ENCODE peak calls at places on chromosomes 5 and 9, in five cellular contexts. Y is HCT116, B is A549, O is body of pancreas, L is uterus. V is an unnamed sample.
A peak's percentile ranks its signal among the peaks of the same experiment; 100 is the strongest.

GRCh38 chr5:124581866-124582650 is 164.4 kb downstream of the ZNF608 start:
- DNase-seq in Y (no peak), B (no peak), O (no peak), L (no peak), V (no peak)

GRCh38 chr5:1467341-1468246 is 22.4 kb upstream of the SLC6A3 start:
- DNase-seq in Y (no peak), B (no peak), O (peak; percentile 3), L (no peak), V (no peak)

GRCh38 chr5:67196537-67197059 is at the start of gene CD180:
- DNase-seq in Y (no peak), B (no peak), O (no peak), L (no peak), V (no peak)

GRCh38 chr9:127664678-127665507 is 41.9 kb upstream of the CFAP157 start:
- DNase-seq in Y (no peak), B (no peak), O (no peak), L (no peak), V (no peak)

GRCh38 chr9:113620377-113621161 is 157.0 kb downstream of the RGS3 start:
- DNase-seq in Y (peak; percentile 56), B (peak; percentile 86), O (peak; percentile 88), L (peak; percentile 88), V (no peak)

GRCh38 chr5:130692766-130693165 is 472.3 kb downstream of the HINT1 start:
- DNase-seq in Y (no peak), B (no peak), O (no peak), L (no peak), V (no peak)

GRCh38 chr5:123086376-123087055 is 2.5 kb upstream of the PRDM6 start:
- DNase-seq in Y (no peak), B (no peak), O (no peak), L (no peak), V (no peak)

GRCh38 chr5:155768342-155768741 is 558.6 kb upstream of the SGCD start:
- DNase-seq in Y (no peak), B (no peak), O (no peak), L (no peak), V (no peak)

GRCh38 chr5:29150840-29151239 is 2042.6 kb upstream of the CDH6 start:
- DNase-seq in Y (no peak), B (no peak), O (no peak), L (no peak), V (no peak)

DNA sequence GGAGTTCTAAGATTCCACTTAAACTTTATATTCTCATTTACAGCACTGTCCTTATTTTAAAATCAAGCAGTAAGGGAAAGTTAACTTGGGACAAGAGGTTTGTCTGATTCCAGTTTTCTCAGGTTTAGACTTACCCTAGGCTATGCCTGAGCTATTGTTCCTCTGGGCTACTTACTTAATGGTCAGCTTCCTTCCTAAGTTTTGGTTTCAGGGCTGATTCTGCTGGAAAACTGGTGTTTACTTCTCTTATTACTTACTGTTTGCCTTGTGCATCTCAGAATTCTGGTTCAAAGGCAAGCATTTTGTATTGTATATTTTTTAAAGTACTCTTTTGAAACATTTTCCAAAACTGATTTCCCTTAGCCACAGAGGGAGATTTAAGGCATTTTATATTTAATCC is 289.8 kb downstream of the ARHGAP26 start:
- DNase-seq in Y (no peak), B (no peak), O (no peak), L (no peak), V (no peak)
- TF ChIP-seq POLR2A in Y (no peak), B (no peak), O (no peak), L (no peak), V (no peak)

GRCh38 chr5:115297043-115297442 is 589 bp upstream of the CCDC112 start:
- DNase-seq in Y (no peak), B (no peak), O (peak; percentile 23), L (no peak), V (no peak)

GRCh38 chr5:115298811-115299210 is 2.4 kb upstream of the CCDC112 start:
- DNase-seq in Y (no peak), B (no peak), O (no peak), L (no peak), V (no peak)

GRCh38 chr5:115291397-115291796 is 5.1 kb downstream of the CCDC112 start:
- DNase-seq in Y (no peak), B (no peak), O (no peak), L (no peak), V (no peak)

GRCh38 chr5:115295775-115296129 is 702 bp downstream of the CCDC112 start:
- DNase-seq in Y (no peak), B (peak; percentile 7), O (no peak), L (no peak), V (no peak)

GRCh38 chr5:115296130-115296997 is at the start of gene CCDC112:
- DNase-seq in Y (peak; percentile 69), B (peak; percentile 76), O (peak; percentile 91), L (peak; percentile 79), V (peak; percentile 77)
- TF ChIP-seq POLR2A in Y (peak; percentile 76), B (peak; percentile 85), O (peak; percentile 84), L (peak; percentile 36), V (peak; percentile 89)

GRCh38 chr5:372911-373709 is 51.6 kb downstream of the AHRR start:
- DNase-seq in Y (no peak), B (no peak), O (no peak), L (peak; percentile 4), V (no peak)
- TF ChIP-seq POLR2A in Y (no peak), B (no peak), O (no peak), L (no peak), V (no peak)

DNA sequence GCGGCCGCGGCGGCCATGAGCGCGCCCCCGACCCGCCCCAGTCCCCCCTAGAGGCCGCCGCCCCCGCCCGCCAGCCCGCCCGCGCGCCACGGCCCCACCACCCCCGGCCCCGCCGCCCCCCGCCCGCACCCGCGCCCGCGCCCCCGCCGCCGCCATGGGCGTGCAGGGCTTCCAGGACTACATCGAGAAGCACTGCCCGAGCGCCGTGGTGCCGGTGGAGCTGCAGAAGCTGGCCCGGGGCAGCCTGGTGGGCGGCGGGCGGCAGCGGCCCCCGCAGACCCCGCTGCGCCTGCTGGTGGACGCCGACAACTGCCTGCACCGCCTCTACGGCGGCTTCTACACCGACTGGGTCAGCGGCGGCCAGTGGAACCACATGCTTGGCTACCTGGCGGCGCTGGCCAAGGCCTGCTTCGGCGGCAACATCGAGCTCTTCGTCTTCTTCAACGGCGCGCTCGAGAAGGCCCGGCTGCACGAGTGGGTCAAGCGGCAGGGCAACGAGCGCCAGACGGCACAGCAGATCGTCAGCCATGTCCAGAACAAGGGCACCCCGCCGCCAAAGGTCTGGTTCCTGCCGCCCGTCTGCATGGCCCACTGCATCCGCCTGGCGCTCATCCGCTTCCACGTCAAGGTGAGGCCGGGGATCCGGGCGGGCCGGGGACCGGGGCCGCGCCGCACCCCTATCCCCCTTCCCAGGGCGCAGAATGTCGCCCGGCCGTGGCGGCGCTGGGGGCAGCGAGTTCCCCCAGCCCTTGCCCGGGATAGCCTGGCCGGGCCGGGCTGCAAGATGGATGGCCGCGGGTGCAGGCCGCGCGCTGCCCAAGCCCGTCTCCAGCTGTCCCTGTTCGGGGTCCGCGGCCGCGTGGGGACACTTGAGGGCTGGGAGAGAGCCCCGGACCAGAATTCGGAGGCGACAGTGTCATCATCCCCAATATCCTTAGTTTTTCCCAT is 551 bp downstream of the FAM120A start:
- DNase-seq in Y (no peak), B (no peak), O (peak; percentile 70), L (peak; percentile 44), V (peak; percentile 27)
- TF ChIP-seq POLR2A in Y (no peak), B (no peak), O (peak; percentile 59), L (no peak), V (no peak)

GRCh38 chr9:97982719-97983523 is at the start of gene ANP32B:
- DNase-seq in Y (peak; percentile 53), B (peak; percentile 72), O (peak; percentile 91), L (peak; percentile 91), V (peak; percentile 99)
- TF ChIP-seq POLR2A in Y (no peak), B (peak; percentile 58), O (peak; percentile 45), L (peak; percentile 65), V (peak; percentile 57)

DNA sequence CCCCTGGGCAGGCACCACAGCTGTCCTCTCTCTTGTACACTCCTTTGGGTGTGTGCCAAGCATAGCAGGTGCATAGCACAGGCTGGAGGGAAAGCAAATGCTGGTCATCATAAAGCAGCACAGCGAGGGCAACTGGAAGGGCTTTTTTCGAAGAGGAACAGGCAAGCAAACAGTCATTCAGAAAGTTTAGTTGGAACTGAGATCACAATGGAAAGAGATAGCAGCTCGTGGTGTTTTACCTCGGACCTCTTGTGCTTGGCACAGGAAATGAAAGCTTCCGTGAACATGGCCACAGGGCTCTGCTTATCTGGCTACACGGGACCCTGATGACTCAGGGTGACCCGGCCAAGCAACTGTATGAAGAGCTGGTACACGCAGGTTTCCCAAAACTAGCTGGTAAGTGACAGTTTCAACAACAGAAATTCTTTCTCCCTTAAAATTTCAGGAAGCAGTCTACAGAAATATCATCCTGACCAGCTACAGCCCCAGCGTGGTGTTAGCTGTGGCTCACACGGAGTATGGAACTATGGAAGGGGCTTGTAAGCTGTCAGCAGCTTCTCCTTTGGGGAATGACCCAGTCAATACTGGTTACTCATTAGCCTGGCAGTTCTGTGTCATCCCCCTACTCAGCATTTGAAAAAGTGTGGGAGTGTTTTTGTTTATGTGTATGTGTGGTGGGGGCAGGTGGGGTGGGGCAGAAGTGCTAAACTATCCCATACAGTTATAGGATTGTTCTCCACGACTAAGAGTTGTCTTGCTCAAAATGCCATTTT is 48.1 kb downstream of the POC5 start:
- DNase-seq in Y (no peak), B (peak; percentile 40), O (peak; percentile 69), L (peak; percentile 42), V (peak; percentile 33)
- TF ChIP-seq POLR2A in Y (no peak), B (no peak), O (peak; percentile 23), L (no peak), V (no peak)

GRCh38 chr5:69462170-69462569 is 30.4 kb upstream of the OCLN start:
- DNase-seq in Y (no peak), B (no peak), O (no peak), L (no peak), V (no peak)

GRCh38 chr5:69468631-69469030 is 24.0 kb upstream of the OCLN start:
- DNase-seq in Y (no peak), B (no peak), O (no peak), L (no peak), V (no peak)

DNA sequence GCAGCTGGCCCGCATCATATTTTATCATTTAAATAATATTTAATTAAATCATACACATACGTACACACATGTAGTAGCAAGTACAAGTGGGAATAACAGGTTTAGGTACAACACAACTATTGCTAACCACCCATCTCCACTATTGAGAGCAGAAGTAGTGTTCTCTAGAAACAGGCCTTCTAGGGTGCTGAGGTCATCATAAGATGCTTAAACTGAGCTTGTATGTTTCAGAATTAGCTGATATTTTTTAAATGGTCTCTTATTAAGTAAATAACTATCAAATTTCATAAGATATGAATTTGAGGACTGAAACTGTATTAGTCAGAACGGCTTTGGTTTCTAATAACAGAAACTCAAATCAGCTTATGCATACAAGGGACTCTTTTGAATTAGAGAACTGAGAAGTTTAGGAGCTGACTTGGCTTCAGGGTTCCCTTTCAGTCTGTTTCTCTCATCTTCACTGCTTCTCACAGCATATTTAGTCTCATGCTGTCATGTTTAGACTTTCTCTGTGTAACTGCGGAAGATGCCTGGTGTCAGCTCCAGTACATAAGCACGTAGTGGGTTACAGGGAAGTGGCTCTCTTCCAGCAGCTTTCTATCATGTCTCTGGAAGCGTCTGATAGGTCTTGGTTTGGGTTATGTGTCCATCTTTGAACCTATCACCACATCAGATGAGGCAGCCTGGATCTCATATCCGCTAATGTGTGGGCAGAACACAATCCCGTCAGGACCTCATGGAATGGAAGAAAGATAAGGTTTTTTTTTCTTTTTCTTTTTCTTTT is 25.0 kb upstream of the OCLN start:
- DNase-seq in Y (no peak), B (no peak), O (no peak), L (no peak), V (no peak)
- TF ChIP-seq POLR2A in Y (no peak), B (no peak), O (no peak), L (no peak), V (no peak)

V was measured in H54.